ENCODE peak calls at places on chromosome 5, in four cellular contexts. C, N, O and I are unnamed samples.

GRCh38 chr5:158320178-158320674 is 461.3 kb upstream of the CLINT1 start:
- DNase-seq in N (no peak), C (no peak), O (no peak), I (no peak)

GRCh38 chr5:178152491-178153444 is 917 bp downstream of the NHP2 start:
- DNase-seq in O (no peak), C (no peak), N (no peak), I (no peak)

GRCh38 chr5:178115136-178115834 is 2.0 kb downstream of the N4BP3 start:
- DNase-seq in N (peak; percentile 87), O (no peak), C (no peak), I (no peak)

GRCh38 chr5:55600536-55601208 is 65.9 kb upstream of the PLPP1 start:
- DNase-seq in N (no peak), O (no peak), C (no peak), I (no peak)

GRCh38 chr5:134543820-134544692 is 18.6 kb downstream of the JADE2 start:
- DNase-seq in C (no peak), N (no peak), O (no peak), I (no peak)

GRCh38 chr5:32421075-32421474 is 23.5 kb downstream of the ZFR start:
- DNase-seq in O (no peak), C (no peak), N (no peak), I (no peak)

GRCh38 chr5:52844885-52845284 is 57.2 kb downstream of the ITGA1 start:
- DNase-seq in C (no peak), O (no peak), N (no peak), I (no peak)

GRCh38 chr5:179123109-179123426 is 62.9 kb downstream of the ZNF354C start:
- DNase-seq in O (no peak), N (no peak), C (no peak), I (peak; percentile 49)

GRCh38 chr5:665541-665955 is 27.6 kb downstream of the TPPP start:
- DNase-seq in N (peak; percentile 65), O (no peak), C (no peak), I (no peak)

GRCh38 chr5:68554566-68555279 is 339.2 kb downstream of the PIK3R1 start:
- DNase-seq in C (no peak), N (no peak), O (no peak), I (no peak)

GRCh38 chr5:169020102-169020501 is 280.8 kb downstream of the SLIT3 start:
- DNase-seq in O (no peak), C (no peak), N (peak; percentile 72), I (no peak)

GRCh38 chr5:53681079-53681478 is 120.6 kb downstream of the NDUFS4 start:
- DNase-seq in O (no peak), N (no peak), C (no peak), I (no peak)

GRCh38 chr5:113776832-113777525 is 263.5 kb downstream of the YTHDC2 start:
- DNase-seq in C (no peak), N (no peak), O (no peak), I (no peak)

GRCh38 chr5:132268698-132269551 is 11.4 kb downstream of the PDLIM4 start:
- DNase-seq in C (no peak), O (no peak), N (no peak), I (peak; percentile 90)

GRCh38 chr5:153079396-153079795 is 411.1 kb upstream of the GRIA1 start:
- DNase-seq in C (no peak), N (no peak), O (no peak), I (no peak)

GRCh38 chr5:113119271-113119924 is 142.8 kb downstream of the DCP2 start:
- DNase-seq in N (no peak), C (no peak), O (no peak), I (no peak)

GRCh38 chr5:33994845-33995244 is 10.4 kb upstream of the SLC45A2 start:
- DNase-seq in C (no peak), O (no peak), N (no peak), I (no peak)

GRCh38 chr5:107028938-107029337 is 641.8 kb downstream of the EFNA5 start:
- DNase-seq in N (no peak), O (no peak), C (no peak), I (no peak)

GRCh38 chr5:171986772-171987171 is 19.7 kb downstream of the FBXW11 start:
- DNase-seq in C (no peak), O (no peak), N (peak; percentile 42), I (no peak)

GRCh38 chr5:16505904-16506303 is 40.3 kb upstream of the ZNF622 start:
- DNase-seq in O (no peak), N (no peak), C (no peak), I (no peak)

GRCh38 chr5:16502866-16503265 is 37.3 kb upstream of the ZNF622 start:
- DNase-seq in C (no peak), O (no peak), N (no peak), I (no peak)

GRCh38 chr5:16505140-16505891 is 39.7 kb upstream of the ZNF622 start:
- DNase-seq in O (no peak), N (no peak), C (no peak), I (no peak)

GRCh38 chr5:16507716-16508115 is 42.1 kb upstream of the ZNF622 start:
- DNase-seq in N (no peak), C (no peak), O (no peak), I (no peak)

GRCh38 chr5:16504571-16504970 is 39.0 kb upstream of the ZNF622 start:
- DNase-seq in O (no peak), N (no peak), C (no peak), I (no peak)
- TF ChIP-seq CTCF in O (no peak), N (no peak), C (no peak), I (no peak)

GRCh38 chr5:6286404-6286803 is 91.9 kb downstream of the MED10 start:
- DNase-seq in C (no peak), N (no peak), O (no peak), I (no peak)

GRCh38 chr5:6287136-6287535 is 91.2 kb downstream of the MED10 start:
- DNase-seq in C (no peak), O (no peak), N (peak; percentile 6), I (no peak)

GRCh38 chr5:6296524-6296923 is 81.8 kb downstream of the MED10 start:
- DNase-seq in O (no peak), N (peak; percentile 17), C (no peak), I (no peak)

GRCh38 chr5:6291961-6292360 is 86.4 kb downstream of the MED10 start:
- DNase-seq in C (no peak), O (no peak), N (peak; percentile 74), I (no peak)
- TF ChIP-seq CTCF in C (no peak), O (peak; percentile 43), N (peak; percentile 59), I (peak; percentile 41)

GRCh38 chr5:67165524-67166459 is 30.8 kb downstream of the CD180 start:
- DNase-seq in N (peak; percentile 94), C (peak; percentile 62), O (peak; percentile 63), I (peak; percentile 83)

GRCh38 chr5:67163863-67164595 is 32.6 kb downstream of the CD180 start:
- DNase-seq in N (no peak), O (no peak), C (no peak), I (peak; percentile 84)

GRCh38 chr5:67166886-67167285 is 29.7 kb downstream of the CD180 start:
- DNase-seq in C (no peak), N (peak; percentile 17), O (no peak), I (no peak)

GRCh38 chr5:67164856-67165523 is 31.6 kb downstream of the CD180 start:
- DNase-seq in N (no peak), C (no peak), O (no peak), I (no peak)

GRCh38 chr5:67166460-67166871 is 30.1 kb downstream of the CD180 start:
- DNase-seq in N (no peak), O (no peak), C (no peak), I (no peak)
- TF ChIP-seq CTCF in N (no peak), O (no peak), C (no peak), I (no peak)

GRCh38 chr5:88724201-88724600 is 158.8 kb downstream of the MEF2C start:
- DNase-seq in C (no peak), O (no peak), N (peak; percentile 19), I (no peak)
- TF ChIP-seq CTCF in C (no peak), O (peak; percentile 49), N (peak; percentile 65), I (peak; percentile 57)

GRCh38 chr5:94832685-94833084 is 214.2 kb downstream of the SLF1 start:
- DNase-seq in N (no peak), C (no peak), O (no peak), I (no peak)

DNA sequence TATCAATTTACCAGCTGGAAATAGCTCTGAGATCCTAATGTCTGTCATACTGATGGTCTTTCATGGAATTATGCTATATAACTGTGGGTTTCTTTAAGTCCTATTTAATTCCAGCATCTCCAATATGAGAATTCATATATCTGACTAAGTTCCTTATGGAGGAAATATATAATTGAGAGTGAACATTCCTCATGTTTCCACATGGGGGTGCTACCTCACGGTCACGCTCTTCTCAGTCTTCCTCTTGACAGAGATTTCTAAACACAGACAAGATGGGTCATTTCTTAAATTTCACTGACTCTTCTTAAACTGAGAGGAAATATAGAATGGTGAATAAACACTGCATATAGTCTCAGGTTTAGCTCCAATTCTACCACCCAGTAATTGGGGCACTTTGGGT is 212.1 kb downstream of the SLF1 start:
- DNase-seq in O (no peak), N (peak; percentile 54), C (no peak), I (no peak)
- TF ChIP-seq CTCF in O (peak; percentile 30), N (peak; percentile 73), C (no peak), I (peak; percentile 41)

DNA sequence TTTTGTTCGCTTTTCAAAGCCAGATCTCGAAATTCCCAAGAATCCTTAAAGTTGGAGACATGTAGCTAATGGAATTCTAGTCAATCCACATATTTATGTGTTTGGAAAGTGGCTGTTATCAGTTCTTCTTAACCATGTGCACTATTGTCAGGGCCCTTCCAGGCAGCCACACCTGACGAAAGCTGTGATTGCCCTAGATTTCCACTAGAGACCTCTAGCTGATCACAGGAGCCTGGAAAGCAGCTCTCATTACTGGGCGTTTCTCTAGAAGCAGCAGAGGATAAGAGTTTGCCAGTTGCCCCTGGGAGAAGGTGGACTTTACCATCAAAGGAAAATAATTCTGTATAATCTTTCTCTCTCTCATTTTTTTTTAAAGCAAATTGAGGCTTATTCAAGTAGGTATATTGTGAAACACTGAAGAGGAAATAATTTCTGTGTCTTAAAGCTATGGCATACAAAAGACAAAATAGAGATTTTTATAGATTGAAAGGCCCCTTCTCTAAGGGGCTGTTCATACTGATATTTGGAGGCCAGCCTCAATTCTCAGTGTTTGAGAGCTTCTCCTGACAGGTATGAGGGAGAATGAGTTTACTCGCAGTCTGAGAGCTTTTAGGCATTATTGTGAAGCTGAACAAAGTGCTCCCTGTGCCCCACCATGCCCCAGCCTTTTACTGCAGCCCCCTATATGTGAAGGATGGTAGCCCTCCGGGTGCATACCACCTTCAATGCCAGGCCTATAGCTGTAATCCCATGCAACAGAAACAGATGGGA is 405.4 kb upstream of the ACTBL2 start:
- DNase-seq in N (peak; percentile 74), C (no peak), O (peak; percentile 25), I (no peak)
- TF ChIP-seq CTCF in N (peak; percentile 61), C (no peak), O (peak; percentile 65), I (peak; percentile 71)